ENCODE peak calls at places on chromosomes 13 and 19, in seven cellular contexts. V, C, O, N, A, T and J are unnamed samples.

GRCh38 chr13:87777395-87777794 is 106.2 kb downstream of the SLITRK5 start:
- DNase-seq in N (no peak), O (no peak), T (no peak), V (no peak), C (no peak), A (no peak), J (no peak)

GRCh38 chr13:40974460-40975407 is 44.4 kb downstream of the ELF1 start:
- DNase-seq in A (no peak), O (no peak), N (no peak), C (no peak), V (peak; percentile 95), T (peak; percentile 43), J (no peak)

GRCh38 chr13:113997845-113998751 is 24.2 kb upstream of the C13orf46 start:
- DNase-seq in V (no peak), O (no peak), C (no peak), A (no peak), T (peak; percentile 85), N (no peak), J (no peak)

GRCh38 chr19:3544742-3545668 is 6.0 kb downstream of the TEKTIP1 start:
- DNase-seq in A (peak; percentile 62), C (peak; percentile 78), T (peak; percentile 92), N (peak; percentile 93), O (peak; percentile 77), V (peak; percentile 10), J (peak; percentile 51)

GRCh38 chr13:20525144-20525600 is 485 bp downstream of the CRYL1 start:
- DNase-seq in A (no peak), V (peak; percentile 33), N (peak; percentile 39), C (no peak), T (no peak), O (peak; percentile 14), J (peak; percentile 29)

GRCh38 chr19:45152504-45153338 is 8.1 kb downstream of the NKPD1 start:
- DNase-seq in C (no peak), N (peak; percentile 75), A (no peak), V (no peak), T (peak; percentile 55), O (peak; percentile 27), J (no peak)

GRCh38 chr13:94712287-94712811 is at the start of gene SOX21:
- DNase-seq in O (no peak), N (peak; percentile 49), V (no peak), C (no peak), A (no peak), T (no peak), J (peak; percentile 60)

GRCh38 chr19:40055832-40056504 is at the start of gene ZNF780B:
- DNase-seq in A (peak; percentile 42), T (peak; percentile 59), N (peak; percentile 50), C (peak; percentile 58), O (peak; percentile 49), V (peak; percentile 51), J (peak; percentile 52)

GRCh38 chr19:48461651-48461981 is 6.2 kb downstream of the KCNJ14 start:
- DNase-seq in O (no peak), C (no peak), T (no peak), N (no peak), A (no peak), V (no peak), J (no peak)